ENCODE peak calls at places on chromosomes 2 and 18, in ten cellular contexts. O is endothelial cell; Q is NCI-H2029; X is neuronal stem cell; H is stimulated activated CD4-positive, alpha-beta T cell treated with anti-CD3 and anti-CD28 coated beads, Interleukin-2, amount 100 ng/mL, for 48 hours; Z is germinal center; V is NCI-H1436; C is anterior cingulate cortex; Y is psoas muscle; S is right lobe of liver. J is an unnamed sample.

GRCh38 chr2:117775820-117776219 is 38.7 kb upstream of the DDX18 start:
- DNase-seq in Y (no peak), C (no peak), V (no peak), Z (no peak), Q (no peak), S (no peak), H (no peak), O (no peak), X (no peak), J (no peak)

GRCh38 chr2:217790195-217790594 is 212.6 kb downstream of the TNS1 start:
- DNase-seq in V (no peak), Z (peak; percentile 28), X (no peak), Y (no peak), C (no peak), S (no peak), Q (no peak), H (no peak), O (no peak), J (peak; percentile 47)

GRCh38 chr2:74715880-74716279 is 61.8 kb downstream of the SEMA4F start:
- DNase-seq in Q (no peak), X (no peak), S (no peak), Y (no peak), O (no peak), Z (no peak), C (no peak), H (no peak), V (no peak), J (no peak)

GRCh38 chr18:69636529-69637301 is 236.0 kb downstream of the DOK6 start:
- DNase-seq in Q (no peak), Z (no peak), O (peak; percentile 16), X (no peak), V (no peak), Y (no peak), H (no peak), C (no peak), S (no peak), J (no peak)

GRCh38 chr2:112749755-112750559 is 14.5 kb downstream of the CKAP2L start:
- DNase-seq in H (peak; percentile 86), Q (peak; percentile 21), V (peak; percentile 70), Z (peak; percentile 78), C (peak; percentile 43), Y (peak; percentile 61), X (peak; percentile 46), O (peak; percentile 91), S (peak; percentile 88), J (peak; percentile 86)

GRCh38 chr2:12619975-12620374 is 96.8 kb upstream of the TRIB2 start:
- DNase-seq in Y (peak; percentile 43), O (no peak), X (no peak), C (no peak), Q (no peak), H (peak; percentile 3), V (no peak), Z (no peak), S (no peak), J (no peak)

GRCh38 chr2:168920504-168921157 is 19.5 kb downstream of the G6PC2 start:
- DNase-seq in V (peak; percentile 40), X (peak; percentile 26), C (no peak), S (no peak), O (no peak), Z (peak; percentile 25), H (no peak), Y (no peak), Q (peak; percentile 13), J (no peak)

GRCh38 chr2:207285451-207285771 is 119.7 kb upstream of the KLF7 start:
- DNase-seq in Y (no peak), C (no peak), X (no peak), H (no peak), S (no peak), Z (no peak), O (no peak), Q (no peak), V (no peak), J (no peak)

GRCh38 chr2:34524115-34524514 is 925.0 kb upstream of the FAM98A start:
- DNase-seq in Q (no peak), Z (no peak), O (no peak), V (no peak), X (no peak), Y (no peak), H (no peak), S (no peak), C (no peak), J (no peak)

GRCh38 chr18:72056171-72056570 is 488.0 kb downstream of the CBLN2 start:
- DNase-seq in S (no peak), V (peak; percentile 79), Q (no peak), C (no peak), X (no peak), Y (no peak), Z (no peak), H (no peak), O (no peak), J (no peak)

GRCh38 chr2:169041594-169041993 is 10.5 kb upstream of the ABCB11 start:
- DNase-seq in Z (no peak), X (no peak), Y (no peak), H (no peak), O (no peak), Q (no peak), C (no peak), V (no peak), S (no peak), J (no peak)

GRCh38 chr2:237669628-237670351 is 42.4 kb downstream of the LRRFIP1 start:
- DNase-seq in X (no peak), Y (peak; percentile 78), S (peak; percentile 85), Q (peak; percentile 80), H (no peak), O (no peak), Z (peak; percentile 36), V (peak; percentile 43), C (no peak), J (no peak)

GRCh38 chr2:44707945-44708645 is 233.4 kb upstream of the SIX3 start:
- DNase-seq in S (no peak), Z (peak; percentile 56), V (peak; percentile 77), X (no peak), Q (peak; percentile 36), Y (no peak), H (no peak), C (no peak), O (no peak), J (no peak)

GRCh38 chr2:213306320-213306942 is 22.2 kb downstream of the SPAG16 start:
- DNase-seq in V (no peak), Q (peak; percentile 17), H (no peak), Y (no peak), X (no peak), O (no peak), Z (no peak), S (peak; percentile 68), C (no peak), J (no peak)

GRCh38 chr18:54338230-54338629 is 19.4 kb downstream of the STARD6 start:
- DNase-seq in Q (no peak), H (no peak), S (no peak), V (no peak), Y (no peak), O (no peak), C (no peak), X (no peak), Z (no peak), J (no peak)

GRCh38 chr2:201949036-201950012 is 84.3 kb upstream of the FZD7 start:
- DNase-seq in Z (no peak), O (no peak), C (no peak), X (no peak), S (no peak), H (no peak), V (no peak), Y (no peak), Q (no peak), J (no peak)

GRCh38 chr2:95374916-95375471 is 27.5 kb upstream of the FAHD2A start:
- DNase-seq in C (no peak), S (no peak), Z (no peak), V (no peak), O (no peak), X (no peak), Y (no peak), H (no peak), Q (no peak), J (no peak)

GRCh38 chr2:163736433-163737168 is 793 bp upstream of the FIGN start:
- DNase-seq in Z (no peak), V (peak; percentile 67), Y (peak; percentile 55), H (no peak), X (peak; percentile 79), Q (no peak), O (peak; percentile 74), C (no peak), S (peak; percentile 69), J (no peak)

GRCh38 chr2:166229678-166230023 is 101.8 kb upstream of the SCN1A start:
- DNase-seq in S (no peak), H (no peak), O (no peak), C (no peak), Y (no peak), Z (no peak), V (no peak), Q (no peak), X (no peak), J (no peak)

GRCh38 chr2:69716555-69717120 is 25.3 kb upstream of the ANXA4 start:
- DNase-seq in Z (no peak), H (no peak), X (no peak), Q (no peak), C (no peak), O (no peak), S (no peak), Y (no peak), V (no peak), J (no peak)

GRCh38 chr2:140718999-140719398 is 1411.8 kb downstream of the LRP1B start:
- DNase-seq in Q (no peak), C (no peak), V (peak; percentile 65), X (no peak), S (no peak), O (no peak), Y (no peak), H (no peak), Z (no peak), J (no peak)

GRCh38 chr18:10926565-10927194 is 222.7 kb downstream of the PIEZO2 start:
- DNase-seq in H (no peak), X (no peak), Q (no peak), S (peak; percentile 58), C (no peak), V (no peak), Y (no peak), Z (no peak), O (peak; percentile 11), J (no peak)

GRCh38 chr2:54208364-54209240 is 47.4 kb downstream of the TSPYL6 start:
- DNase-seq in C (no peak), H (no peak), V (no peak), S (no peak), Z (no peak), Y (no peak), O (no peak), Q (no peak), X (no peak), J (no peak)

GRCh38 chr18:38790303-38790702 is 1224.7 kb upstream of the CELF4 start:
- DNase-seq in Q (no peak), S (no peak), C (no peak), X (no peak), H (no peak), Z (no peak), V (no peak), O (peak; percentile 9), Y (no peak), J (no peak)

GRCh38 chr2:205386109-205386508 is 296.2 kb upstream of the NRP2 start:
- DNase-seq in Y (no peak), O (no peak), C (no peak), V (no peak), Q (no peak), X (no peak), H (no peak), S (no peak), Z (no peak), J (no peak)

GRCh38 chr18:3857544-3857943 is 407.6 kb downstream of the TGIF1 start:
- DNase-seq in S (no peak), Z (no peak), C (no peak), O (no peak), Y (no peak), H (no peak), V (no peak), Q (no peak), X (no peak), J (no peak)

GRCh38 chr2:135164431-135164830 is 112.3 kb downstream of the RAB3GAP1 start:
- DNase-seq in O (no peak), H (no peak), V (no peak), S (no peak), C (no peak), X (no peak), Q (no peak), Y (no peak), Z (no peak), J (no peak)

GRCh38 chr2:60306231-60306861 is 247.1 kb downstream of the BCL11A start:
- DNase-seq in O (no peak), S (no peak), V (no peak), Y (no peak), Z (no peak), X (no peak), H (no peak), C (no peak), Q (no peak), J (no peak)

J was measured in activated CD4-positive, alpha-beta memory T cell treated with anti-CD3 and anti-CD28 coated beads, Interleukin-2, amount 10 ng/mL, durations not matched to agents 7 days and 5 days.